ENCODE peak calls at places on chromosomes 5 and 9, in ten cellular contexts. T is NCI-H1105 treated with DMSO at 0.1 percent for 48 hours; Y is NCI-H146; H is stimulated activated CD8-positive, alpha-beta memory T cell treated with anti-CD3 and anti-CD28 coated beads, Interleukin-12 subunit alpha, Interleukin-12 subunit beta, amount 100 ng/mL, for 4 hours; A is AG09319; C is NCI-H2029; V is activated CD8-positive, alpha-beta memory T cell treated with anti-CD3 and anti-CD28 coated beads, Interleukin-2, amount 10 ng/mL, durations not matched to agents 7 days and 5 days; U is NCI-H524; F is CD4-positive, CD25-positive, alpha-beta regulatory T cell; N is NCI-H345. B is an unnamed sample.

GRCh38 chr5:17123010-17123409 is 94.4 kb upstream of the BASP1 start:
- DNase-seq in N (no peak), H (no peak), T (no peak), V (no peak), C (no peak), F (no peak), U (no peak), A (no peak), Y (no peak), B (no peak)

GRCh38 chr5:150615141-150615699 is 25.2 kb upstream of the SYNPO start:
- DNase-seq in N (no peak), U (peak), T (no peak), C (no peak), H (no peak), Y (no peak), V (no peak), F (no peak), A (no peak), B (no peak)

GRCh38 chr9:132614324-132614723 is 31.9 kb downstream of the BARHL1 start:
- DNase-seq in H (no peak), Y (no peak), U (no peak), C (no peak), V (no peak), A (no peak), T (no peak), F (no peak), N (no peak), B (no peak)

GRCh38 chr5:12616093-12616492 is 711.8 kb upstream of the CTNND2 start:
- DNase-seq in C (no peak), F (no peak), N (no peak), U (no peak), Y (no peak), A (no peak), V (no peak), T (no peak), H (no peak), B (no peak)

GRCh38 chr5:90054612-90055011 is 354.9 kb downstream of the CETN3 start:
- DNase-seq in V (no peak), F (no peak), Y (no peak), N (no peak), C (no peak), A (no peak), T (no peak), H (no peak), U (no peak), B (no peak)

GRCh38 chr5:65926893-65927292 is 518 bp downstream of the ERBIN start:
- DNase-seq in N (peak), T (no peak), C (no peak), H (no peak), U (no peak), Y (no peak), F (peak), A (no peak), V (peak), B (no peak)

GRCh38 chr9:86944974-86945867 is 2.1 kb downstream of the GAS1 start:
- DNase-seq in C (no peak), U (no peak), F (no peak), H (peak), V (no peak), T (no peak), Y (no peak), A (no peak), N (no peak), B (no peak)

GRCh38 chr5:102049517-102049916 is 246.6 kb downstream of the SLCO4C1 start:
- DNase-seq in T (peak), U (peak), N (peak), V (no peak), A (no peak), F (no peak), C (peak), Y (peak), H (no peak), B (no peak)

GRCh38 chr5:174581483-174581882 is 142.9 kb upstream of the MSX2 start:
- DNase-seq in A (no peak), T (no peak), F (no peak), V (no peak), U (no peak), Y (no peak), C (no peak), H (no peak), N (no peak), B (peak)

GRCh38 chr5:160167623-160168165 is 48.4 kb upstream of the PWWP2A start:
- DNase-seq in H (no peak), A (no peak), C (no peak), F (no peak), Y (no peak), T (no peak), V (no peak), N (no peak), U (no peak), B (no peak)

GRCh38 chr5:31106742-31107546 is 86.5 kb upstream of the CDH6 start:
- DNase-seq in C (no peak), H (no peak), Y (peak), A (peak), N (peak), T (no peak), F (no peak), V (no peak), U (no peak), B (no peak)

GRCh38 chr5:151295801-151296477 is 7.6 kb downstream of the SLC36A3 start:
- DNase-seq in F (no peak), Y (no peak), U (no peak), H (no peak), V (no peak), N (no peak), A (no peak), T (no peak), C (no peak), B (no peak)

GRCh38 chr9:87260171-87260570 is 237.5 kb upstream of the DAPK1 start:
- DNase-seq in U (no peak), N (no peak), V (no peak), C (no peak), F (no peak), Y (no peak), A (no peak), H (no peak), T (no peak), B (no peak)

GRCh38 chr5:88862547-88863175 is 20.3 kb downstream of the MEF2C start:
- DNase-seq in V (no peak), N (no peak), A (no peak), C (no peak), F (no peak), Y (no peak), T (no peak), H (no peak), U (no peak), B (no peak)

GRCh38 chr9:32725066-32725860 is 58.1 kb upstream of the TMEM215 start:
- DNase-seq in T (no peak), H (no peak), U (no peak), N (no peak), V (no peak), C (no peak), F (no peak), A (no peak), Y (no peak), B (no peak)

GRCh38 chr9:99385814-99386279 is 163.8 kb downstream of the SEC61B start:
- DNase-seq in Y (peak), U (peak), C (no peak), F (no peak), V (no peak), H (no peak), T (no peak), N (no peak), A (peak), B (no peak)

GRCh38 chr9:80359941-80360881 is 788.4 kb downstream of the TLE4 start:
- DNase-seq in C (no peak), N (no peak), H (no peak), A (no peak), U (no peak), F (no peak), T (no peak), V (no peak), Y (no peak), B (no peak)

GRCh38 chr5:151923865-151924264 is 786 bp downstream of the GLRA1 start:
- DNase-seq in C (peak), U (peak), V (no peak), Y (peak), F (no peak), N (no peak), H (no peak), T (no peak), A (no peak), B (no peak)

GRCh38 chr9:86322973-86323644 is 31.1 kb downstream of the TUT7 start:
- DNase-seq in U (no peak), A (peak), F (no peak), Y (no peak), H (no peak), V (no peak), C (no peak), N (no peak), T (no peak), B (no peak)

GRCh38 chr5:119016125-119016774 is 27.9 kb upstream of the DTWD2 start:
- DNase-seq in U (no peak), T (no peak), V (no peak), N (no peak), H (no peak), F (no peak), Y (no peak), C (no peak), A (no peak), B (no peak)

B was measured in hypothalamus.